ENCODE peak calls at places on chromosome X, in six cellular contexts. P, I, F, S, Z and H are unnamed samples.
A peak's percentile ranks its signal among the peaks of the same experiment; 100 is the strongest.

GRCh38 chrX:47612418-47612817 is 7.2 kb downstream of the SYN1 start:
- DNase-seq in F (no peak), I (no peak), P (no peak), Z (no peak), S (no peak), H (no peak)

GRCh38 chrX:22073928-22074327 is 41.8 kb downstream of the PHEX start:
- DNase-seq in I (no peak), Z (no peak), F (no peak), S (no peak), P (no peak), H (no peak)

GRCh38 chrX:43882294-43882681 is at the start of gene MAOB:
- DNase-seq in P (no peak), S (no peak), F (no peak), I (no peak), Z (no peak), H (no peak)

GRCh38 chrX:74104356-74105065 is 199.5 kb upstream of the ZCCHC13 start:
- DNase-seq in S (no peak), F (no peak), I (no peak), Z (no peak), P (peak; percentile 33), H (no peak)

GRCh38 chrX:15336023-15336413 is 695 bp upstream of the PIGA start:
- DNase-seq in P (peak; percentile 2), S (no peak), I (peak; percentile 1), F (no peak), Z (peak; percentile 80), H (peak; percentile 30)

GRCh38 chrX:95764972-95765451 is 919.6 kb upstream of the DIAPH2 start:
- DNase-seq in P (no peak), S (no peak), Z (peak; percentile 64), F (no peak), I (no peak), H (peak; percentile 20)

GRCh38 chrX:1322393-1322792 is 14.2 kb upstream of the IL3RA start:
- DNase-seq in P (no peak), F (no peak), Z (no peak), S (no peak), I (no peak), H (no peak)

GRCh38 chrX:31099536-31100090 is 27.8 kb upstream of the FTHL17 start:
- DNase-seq in Z (peak; percentile 0), I (no peak), S (no peak), F (no peak), P (no peak), H (no peak)

DNA sequence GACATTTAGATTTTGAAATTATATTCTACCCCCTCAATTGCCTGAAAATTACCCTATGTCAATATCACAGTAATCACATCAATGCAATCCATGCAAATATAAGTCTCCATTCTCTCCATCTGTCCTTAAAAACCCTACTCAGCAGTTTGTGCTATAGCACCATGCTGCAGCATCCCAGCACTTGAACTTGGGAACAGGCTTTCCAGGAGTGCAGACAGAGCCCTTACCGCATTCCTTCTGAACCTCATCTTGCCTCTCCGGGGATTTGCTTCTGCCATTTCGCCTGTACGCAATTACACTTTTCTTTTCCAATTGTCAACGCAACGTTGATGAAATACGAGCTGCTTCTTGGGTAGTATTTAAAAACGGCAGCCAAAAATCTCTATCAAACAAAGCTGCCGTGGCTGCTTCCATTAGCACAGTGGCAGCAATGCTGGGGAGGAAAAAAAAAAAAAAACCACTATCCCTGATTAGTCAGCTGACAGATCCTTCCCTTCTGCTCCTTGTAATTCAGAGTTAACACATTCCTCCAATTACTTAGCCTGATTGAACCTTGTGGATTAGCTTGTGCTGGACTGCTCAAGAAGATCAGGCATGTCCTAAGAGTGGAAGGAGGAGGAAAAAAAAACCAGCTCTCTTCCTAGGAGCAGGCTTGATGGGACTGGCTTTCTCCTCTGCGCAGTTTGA is 65.6 kb downstream of the MCF2 start:
- DNase-seq in Z (no peak), S (no peak), F (no peak), P (no peak), I (no peak), H (no peak)
- H3K4me3 ChIP-seq in Z (no peak overlapping the region), S (no peak overlapping the region), F (no peak overlapping the region), P (no peak overlapping the region), I (no peak overlapping the region), H (no peak overlapping the region)

GRCh38 chrX:55715847-55716246 is 1.7 kb upstream of the RRAGB start:
- DNase-seq in S (no peak), F (no peak), I (no peak), Z (no peak), P (no peak), H (no peak)

GRCh38 chrX:55713635-55714034 is 3.9 kb upstream of the RRAGB start:
- DNase-seq in P (no peak), I (no peak), S (no peak), Z (no peak), F (no peak), H (no peak)

GRCh38 chrX:55714111-55714510 is 3.4 kb upstream of the RRAGB start:
- DNase-seq in Z (no peak), F (no peak), S (no peak), P (no peak), I (no peak), H (no peak)

GRCh38 chrX:55717521-55718497 is at the start of gene RRAGB:
- DNase-seq in S (peak; percentile 90), F (peak; percentile 95), P (peak; percentile 70), I (peak; percentile 84), Z (peak; percentile 94), H (peak; percentile 94)

DNA sequence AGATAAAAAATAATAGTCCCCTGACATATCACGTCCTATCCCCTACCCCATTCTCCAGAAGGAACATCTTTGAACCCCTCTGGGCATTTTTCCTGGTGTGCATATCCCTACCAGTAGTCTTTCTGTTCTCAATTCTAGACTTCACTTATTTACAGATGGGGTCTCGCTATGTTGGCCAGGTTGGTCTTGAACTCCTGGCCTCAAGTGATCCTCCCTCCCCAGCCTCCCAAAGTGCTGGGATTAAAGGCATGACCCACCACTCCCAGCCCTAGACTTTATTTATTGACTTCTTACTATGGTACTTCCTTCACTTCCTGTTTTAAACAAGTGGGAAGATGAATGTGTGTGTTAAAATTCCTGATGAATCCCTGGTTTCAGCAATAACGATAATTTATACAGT is 612 bp upstream of the RRAGB start:
- DNase-seq in Z (no peak), I (no peak), F (no peak), S (no peak), P (no peak), H (no peak)
- H3K4me3 ChIP-seq in Z (peak overlapping the region; percentile 31), I (peak overlapping the region; percentile 88), F (peak overlapping the region; percentile 51), S (no peak overlapping the region), P (no peak overlapping the region), H (peak overlapping the region; percentile 49)

DNA sequence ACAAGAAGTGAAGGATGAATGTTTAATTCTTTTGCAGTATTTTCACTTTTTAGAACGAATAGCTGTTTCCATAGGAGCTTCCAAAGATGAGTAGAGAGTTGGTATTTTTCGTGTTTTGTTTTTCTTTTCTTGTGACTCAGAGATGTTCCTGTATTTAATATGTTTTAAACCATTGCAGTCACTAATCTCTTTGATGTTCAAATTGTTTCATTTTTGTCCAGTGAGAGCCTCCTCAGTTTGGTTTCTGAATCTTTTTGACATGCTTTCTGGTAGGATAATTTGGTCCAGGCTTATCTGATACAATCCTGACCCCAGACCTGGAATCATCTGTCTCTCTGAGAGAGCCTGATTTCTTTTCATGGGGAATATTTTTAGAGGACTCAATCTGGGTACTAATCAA is 41.6 kb downstream of the BEX3 start:
- DNase-seq in F (no peak), I (no peak), Z (no peak), S (no peak), P (no peak), H (no peak)
- H3K4me3 ChIP-seq in F (no peak overlapping the region), I (no peak overlapping the region), Z (no peak overlapping the region), S (no peak overlapping the region), P (no peak overlapping the region), H (no peak overlapping the region)

GRCh38 chrX:3461824-3462508 is 115.5 kb upstream of the MXRA5 start:
- DNase-seq in S (no peak), Z (no peak), P (no peak), I (no peak), F (no peak), H (no peak)
- H3K4me3 ChIP-seq in S (no peak overlapping the region), Z (no peak overlapping the region), P (peak overlapping the region; percentile 28), I (no peak overlapping the region), F (no peak overlapping the region), H (no peak overlapping the region)

GRCh38 chrX:68403522-68403921 is 29.8 kb downstream of the OPHN1 start:
- DNase-seq in F (no peak), Z (no peak), P (no peak), I (no peak), S (no peak), H (no peak)
- H3K4me3 ChIP-seq in F (no peak overlapping the region), Z (no peak overlapping the region), P (no peak overlapping the region), I (no peak overlapping the region), S (no peak overlapping the region), H (no peak overlapping the region)

GRCh38 chrX:46561931-46562721 is 11.4 kb upstream of the CHST7 start:
- DNase-seq in F (peak; percentile 22), I (no peak), Z (no peak), P (no peak), S (no peak), H (peak; percentile 20)
- H3K4me3 ChIP-seq in F (no peak overlapping the region), I (no peak overlapping the region), Z (no peak overlapping the region), P (no peak overlapping the region), S (no peak overlapping the region), H (no peak overlapping the region)

DNA sequence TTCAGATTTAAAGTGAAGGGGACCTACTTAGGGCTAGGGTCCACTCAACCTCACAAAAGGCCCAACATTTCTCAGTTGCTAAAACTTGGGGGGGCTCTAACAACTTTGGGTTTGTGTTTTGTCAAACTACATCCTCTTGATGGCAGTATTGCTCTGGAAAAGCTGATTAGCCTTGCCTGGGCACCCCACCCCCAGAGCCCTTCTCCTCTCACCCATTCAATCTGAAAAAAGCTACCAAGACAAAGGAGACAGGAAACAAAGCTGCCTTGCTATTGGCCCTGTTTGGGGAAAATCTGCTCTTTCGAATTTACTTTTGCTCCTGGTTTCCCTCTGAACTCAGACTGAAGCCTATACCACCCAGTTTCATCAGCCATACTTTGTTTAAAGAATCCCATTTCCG is 195.2 kb upstream of the STK26 start:
- DNase-seq in Z (peak; percentile 7), F (no peak), I (no peak), S (no peak), P (no peak), H (no peak)
- H3K4me3 ChIP-seq in Z (no peak overlapping the region), F (no peak overlapping the region), I (no peak overlapping the region), S (no peak overlapping the region), P (no peak overlapping the region), H (no peak overlapping the region)

GRCh38 chrX:9340619-9341304 is 124.1 kb upstream of the TBL1X start:
- DNase-seq in I (no peak), P (no peak), Z (peak; percentile 76), S (no peak), F (peak; percentile 60), H (peak; percentile 12)
- H3K4me3 ChIP-seq in I (peak overlapping the region; percentile 46), P (no peak overlapping the region), Z (peak overlapping the region; percentile 14), S (peak overlapping the region; percentile 4), F (peak overlapping the region; percentile 11), H (no peak overlapping the region)

DNA sequence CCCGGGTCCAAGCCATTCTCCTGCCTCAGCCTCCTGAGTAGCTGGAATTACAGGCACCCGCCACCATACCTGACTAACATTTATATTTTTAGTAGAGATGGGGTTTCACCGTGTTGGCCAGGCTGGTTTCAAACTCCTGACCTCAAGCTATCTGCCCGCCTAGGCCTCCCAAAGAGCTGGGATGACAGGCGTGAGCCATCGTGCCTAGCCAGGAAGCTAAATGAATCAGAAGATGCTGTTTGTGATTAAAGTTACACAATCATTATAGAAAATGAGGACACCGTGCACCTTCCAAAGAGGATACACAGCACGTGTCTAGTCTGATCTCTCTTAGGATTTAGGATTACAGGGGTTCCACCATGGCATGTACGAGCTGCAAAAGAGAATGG is 99.6 kb downstream of the DHRSX start:
- DNase-seq in I (no peak), Z (no peak), F (no peak), P (peak; percentile 20), S (no peak), H (peak; percentile 54)
- H3K4me3 ChIP-seq in I (no peak overlapping the region), Z (no peak overlapping the region), F (no peak overlapping the region), P (no peak overlapping the region), S (no peak overlapping the region), H (no peak overlapping the region)